ENCODE peak calls at places on chromosomes 6 and 20, in seven cellular contexts. D is mammary epithelial cell, N is ascending aorta, W is fibroblast of lung, T is heart right ventricle, F is right atrium auricular region, G is kidney epithelial cell. C is an unnamed sample.

GRCh38 chr6:24797596-24798216 is 1.0 kb downstream of the ARMH2 start:
- DNase-seq in D (no peak), N (no peak), W (no peak), T (no peak), F (no peak), G (no peak), C (no peak)

GRCh38 chr20:46584508-46584907 is 34.1 kb upstream of the OCSTAMP start:
- DNase-seq in D (no peak), N (no peak), W (no peak), T (no peak), F (no peak), G (no peak), C (no peak)

GRCh38 chr6:165186441-165187205 is 122.8 kb downstream of the C6orf118 start:
- DNase-seq in D (no peak), N (no peak), W (no peak), T (no peak), F (no peak), G (no peak), C (no peak)

GRCh38 chr20:36720510-36720909 is 25.4 kb downstream of the NDRG3 start:
- DNase-seq in D (no peak), N (no peak), W (no peak), T (no peak), F (no peak), G (no peak), C (no peak)

GRCh38 chr6:10235339-10235738 is 179.5 kb downstream of the TFAP2A start:
- DNase-seq in D (no peak), N (no peak), W (no peak), T (no peak), F (no peak), G (no peak), C (no peak)

GRCh38 chr6:43917878-43918382 is 147.9 kb downstream of the VEGFA start:
- DNase-seq in D (peak), N (no peak), W (peak), T (no peak), F (no peak), G (no peak), C (peak)

GRCh38 chr6:144897441-144897921 is 612.3 kb downstream of the UTRN start:
- DNase-seq in D (peak), N (no peak), W (peak), T (no peak), F (no peak), G (peak), C (peak)

GRCh38 chr6:135257641-135258405 is 76.7 kb downstream of the MYB start:
- DNase-seq in D (no peak), N (no peak), W (peak), T (no peak), F (no peak), G (no peak), C (peak)

GRCh38 chr6:151506761-151507160 is 12.9 kb downstream of the CCDC170 start:
- DNase-seq in D (no peak), N (no peak), W (no peak), T (no peak), F (no peak), G (no peak), C (no peak)

GRCh38 chr6:52087498-52087999 is at the start of gene PKHD1:
- DNase-seq in D (peak), N (no peak), W (no peak), T (no peak), F (no peak), G (peak), C (peak)

GRCh38 chr6:33297956-33298772 is 578 bp downstream of the RGL2 start:
- DNase-seq in D (peak), N (no peak), W (peak), T (peak), F (peak), G (no peak), C (peak)

GRCh38 chr6:25449774-25450173 is 170.6 kb downstream of the CARMIL1 start:
- DNase-seq in D (no peak), N (no peak), W (no peak), T (no peak), F (no peak), G (no peak), C (no peak)

GRCh38 chr6:12842126-12842525 is 125.6 kb downstream of the PHACTR1 start:
- DNase-seq in D (no peak), N (no peak), W (no peak), T (no peak), F (no peak), G (no peak), C (no peak)

GRCh38 chr6:147043994-147044477 is 160.2 kb upstream of the STXBP5 start:
- DNase-seq in D (peak), N (no peak), W (peak), T (no peak), F (no peak), G (no peak), C (peak)

GRCh38 chr6:27112974-27113373 is 134.5 kb upstream of the PRSS16 start:
- DNase-seq in D (no peak), N (no peak), W (no peak), T (no peak), F (no peak), G (no peak), C (no peak)

GRCh38 chr20:61628901-61629300 is 376.8 kb downstream of the CDH4 start:
- DNase-seq in D (peak), N (no peak), W (no peak), T (no peak), F (no peak), G (no peak), C (no peak)

GRCh38 chr6:32794510-32794909 is 22.3 kb downstream of the HLA-DOB start:
- DNase-seq in D (no peak), N (no peak), W (no peak), T (no peak), F (no peak), G (no peak), C (no peak)

GRCh38 chr6:149026530-149026942 is 279.7 kb downstream of the UST start:
- DNase-seq in D (peak), N (no peak), W (peak), T (no peak), F (no peak), G (no peak), C (peak)

GRCh38 chr6:71197267-71197666 is 91.3 kb upstream of the OGFRL1 start:
- DNase-seq in D (peak), N (no peak), W (peak), T (no peak), F (no peak), G (no peak), C (peak)

GRCh38 chr6:146980900-146981329 is 223.3 kb upstream of the STXBP5 start:
- DNase-seq in D (no peak), N (no peak), W (no peak), T (no peak), F (no peak), G (no peak), C (no peak)

GRCh38 chr6:155091756-155092155 is 96.6 kb downstream of the TIAM2 start:
- DNase-seq in D (no peak), N (no peak), W (no peak), T (no peak), F (no peak), G (no peak), C (no peak)

GRCh38 chr6:128410584-128410983 is 109.8 kb downstream of the PTPRK start:
- DNase-seq in D (no peak), N (no peak), W (no peak), T (no peak), F (no peak), G (no peak), C (no peak)

GRCh38 chr6:104118274-104118673 is 741.4 kb downstream of the HACE1 start:
- DNase-seq in D (peak), N (no peak), W (peak), T (no peak), F (no peak), G (peak), C (peak)

GRCh38 chr20:34299925-34300806 is 3.0 kb downstream of the AHCY start:
- DNase-seq in D (no peak), N (no peak), W (peak), T (no peak), F (no peak), G (no peak), C (peak)

GRCh38 chr6:152300517-152300916 is 336.6 kb downstream of the SYNE1 start:
- DNase-seq in D (no peak), N (no peak), W (no peak), T (no peak), F (no peak), G (no peak), C (no peak)

GRCh38 chr6:71419954-71420692 is 131.5 kb downstream of the OGFRL1 start:
- DNase-seq in D (no peak), N (no peak), W (peak), T (peak), F (no peak), G (no peak), C (peak)

GRCh38 chr20:49649672-49650071 is 64.0 kb downstream of the B4GALT5 start:
- DNase-seq in D (no peak), N (no peak), W (no peak), T (no peak), F (no peak), G (no peak), C (no peak)

GRCh38 chr20:45323731-45324130 is 15.6 kb upstream of the MATN4 start:
- DNase-seq in D (peak), N (no peak), W (no peak), T (no peak), F (no peak), G (no peak), C (no peak)

GRCh38 chr6:44431118-44431725 is 43.7 kb downstream of the CDC5L start:
- DNase-seq in D (peak), N (no peak), W (peak), T (peak), F (no peak), G (no peak), C (peak)

GRCh38 chr6:125842091-125842626 is 51.4 kb downstream of the NCOA7 start:
- DNase-seq in D (no peak), N (no peak), W (no peak), T (no peak), F (no peak), G (no peak), C (no peak)

GRCh38 chr6:31680841-31681671 is at the start of gene LY6G5C:
- DNase-seq in D (peak), N (peak), W (peak), T (peak), F (peak), G (peak), C (peak)
- TF ChIP-seq CTCF in D (peak), N (peak), W (peak), T (peak), F (no peak), G (peak), C (peak)

DNA sequence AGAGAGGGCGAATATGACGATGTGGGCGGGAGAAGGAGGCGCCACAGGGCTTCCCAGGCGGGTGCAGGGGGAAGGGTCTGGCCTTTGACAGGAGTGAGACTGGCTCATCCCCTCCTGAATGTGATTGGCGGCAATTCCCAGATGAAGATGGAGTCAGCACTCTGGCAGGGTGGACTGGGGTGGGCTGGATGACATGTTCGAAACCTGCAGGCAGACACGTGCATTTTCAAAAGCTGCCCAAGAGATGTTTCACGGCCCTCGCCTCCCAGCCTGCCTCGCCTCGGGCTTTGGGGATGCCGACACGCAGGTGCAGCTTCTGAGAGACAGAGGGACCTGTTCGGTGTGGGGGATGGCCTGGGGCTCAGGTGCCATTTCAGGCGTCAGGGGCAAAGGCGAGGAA is 66.8 kb upstream of the AFDN start:
- DNase-seq in D (no peak), N (no peak), W (no peak), T (no peak), F (no peak), G (no peak), C (no peak)
- TF ChIP-seq CTCF in D (no peak), N (no peak), W (no peak), T (no peak), F (no peak), G (no peak), C (no peak)

DNA sequence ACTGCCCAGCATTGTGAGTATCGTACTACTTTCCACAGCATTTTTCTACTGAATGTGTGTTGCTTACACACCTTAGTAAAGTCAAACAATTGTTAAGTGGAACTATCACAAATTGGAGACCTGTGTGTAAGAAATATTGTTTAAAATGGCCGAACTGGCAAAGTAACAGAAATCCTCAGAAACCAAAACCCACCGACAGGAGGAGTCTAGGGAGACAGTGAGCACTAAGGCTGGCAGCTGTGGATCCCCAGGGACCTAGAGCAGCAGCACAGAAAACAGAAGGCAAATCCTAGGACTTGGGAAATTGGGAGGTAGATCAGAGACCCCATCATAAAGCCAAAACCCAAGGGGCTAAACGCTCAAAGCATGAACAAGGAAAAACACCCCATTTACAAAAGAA is 69.9 kb downstream of the SESN1 start:
- DNase-seq in D (no peak), N (no peak), W (no peak), T (peak), F (no peak), G (no peak), C (no peak)
- TF ChIP-seq CTCF in D (no peak), N (no peak), W (no peak), T (peak), F (no peak), G (no peak), C (no peak)

GRCh38 chr20:20018366-20018765 is 1.2 kb downstream of the NAA20 start:
- DNase-seq in D (no peak), N (no peak), W (no peak), T (no peak), F (no peak), G (no peak), C (no peak)

GRCh38 chr20:20019123-20019522 is 2.0 kb downstream of the NAA20 start:
- DNase-seq in D (peak), N (no peak), W (no peak), T (no peak), F (no peak), G (no peak), C (peak)

GRCh38 chr20:20017001-20017851 is at the start of gene NAA20:
- DNase-seq in D (peak), N (peak), W (peak), T (peak), F (peak), G (peak), C (peak)

GRCh38 chr20:20014659-20015058 is 2.5 kb upstream of the NAA20 start:
- DNase-seq in D (no peak), N (no peak), W (no peak), T (no peak), F (no peak), G (no peak), C (peak)

DNA sequence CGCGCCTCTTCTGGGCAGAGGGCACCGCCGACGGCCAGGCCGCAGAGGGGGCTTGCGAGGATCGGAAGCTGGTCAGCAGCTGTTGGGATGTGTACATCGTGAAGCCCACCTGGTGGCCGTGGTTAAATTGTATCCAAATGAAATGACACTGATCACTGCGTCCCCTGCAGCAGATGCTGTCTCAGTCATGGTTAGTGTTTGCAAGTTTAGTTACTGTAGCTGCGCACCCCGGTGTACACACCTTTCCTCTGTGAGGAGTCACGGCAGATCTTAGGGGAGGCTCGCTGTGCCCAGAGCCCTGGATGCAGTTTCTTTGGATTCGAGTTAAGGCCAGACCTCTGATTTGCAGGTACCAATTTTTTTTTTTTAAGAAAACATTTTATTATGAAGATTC is 687 bp downstream of the NAA20 start:
- DNase-seq in D (peak), N (no peak), W (no peak), T (no peak), F (no peak), G (no peak), C (peak)
- TF ChIP-seq CTCF in D (no peak), N (no peak), W (no peak), T (no peak), F (no peak), G (no peak), C (no peak)

C was measured in MCF 10A.